ENCODE peak calls at places on chromosome 4, in seven cellular contexts. One of them, this sample, is unnamed.

GRCh38 chr4:173707658-173708415 is 177.8 kb upstream of the HAND2 start:
- DNase-seq in EH: no peak
- DNase-seq in Kasumi-1: no peak
- DNase-seq in amniotic epithelial cell: peak; percentile 80
- DNase-seq in amygdala: no peak
- DNase-seq in stimulated activated CD4-positive, alpha-beta T cell treated with anti-CD3 and anti-CD28 coated beads, Interleukin-1b, Interleukin-23, amount 100 ng/mL, for 24 hours: no peak
- DNase-seq in activated naive CD8-positive, alpha-beta T cell treated with anti-CD3 and anti-CD28 coated beads, Interleukin-2, amount 50 U/mL, for 24 hours: no peak
- DNase-seq in this sample: no peak

GRCh38 chr4:152385551-152385950 is 150.3 kb downstream of the FBXW7 start:
- DNase-seq in stimulated activated CD4-positive, alpha-beta T cell treated with anti-CD3 and anti-CD28 coated beads, Interleukin-1b, Interleukin-23, amount 100 ng/mL, for 24 hours: no peak
- DNase-seq in EH: peak; percentile 26
- DNase-seq in amygdala: no peak
- DNase-seq in activated naive CD8-positive, alpha-beta T cell treated with anti-CD3 and anti-CD28 coated beads, Interleukin-2, amount 50 U/mL, for 24 hours: no peak
- DNase-seq in amniotic epithelial cell: no peak
- DNase-seq in Kasumi-1: peak; percentile 53
- DNase-seq in this sample: no peak

GRCh38 chr4:34516524-34516923 is 1727.8 kb downstream of the ARAP2 start:
- DNase-seq in Kasumi-1: no peak
- DNase-seq in activated naive CD8-positive, alpha-beta T cell treated with anti-CD3 and anti-CD28 coated beads, Interleukin-2, amount 50 U/mL, for 24 hours: no peak
- DNase-seq in amniotic epithelial cell: no peak
- DNase-seq in stimulated activated CD4-positive, alpha-beta T cell treated with anti-CD3 and anti-CD28 coated beads, Interleukin-1b, Interleukin-23, amount 100 ng/mL, for 24 hours: no peak
- DNase-seq in EH: no peak
- DNase-seq in amygdala: no peak
- DNase-seq in this sample: no peak

GRCh38 chr4:70901984-70902576 is at the start of gene MOB1B:
- DNase-seq in activated naive CD8-positive, alpha-beta T cell treated with anti-CD3 and anti-CD28 coated beads, Interleukin-2, amount 50 U/mL, for 24 hours: peak; percentile 86
- DNase-seq in Kasumi-1: peak; percentile 92
- DNase-seq in amygdala: peak; percentile 82
- DNase-seq in stimulated activated CD4-positive, alpha-beta T cell treated with anti-CD3 and anti-CD28 coated beads, Interleukin-1b, Interleukin-23, amount 100 ng/mL, for 24 hours: peak; percentile 64
- DNase-seq in amniotic epithelial cell: peak; percentile 82
- DNase-seq in EH: peak; percentile 90
- DNase-seq in this sample: peak; percentile 96

GRCh38 chr4:137659431-137659830 is 127.1 kb upstream of the PCDH18 start:
- DNase-seq in amniotic epithelial cell: no peak
- DNase-seq in stimulated activated CD4-positive, alpha-beta T cell treated with anti-CD3 and anti-CD28 coated beads, Interleukin-1b, Interleukin-23, amount 100 ng/mL, for 24 hours: no peak
- DNase-seq in amygdala: no peak
- DNase-seq in EH: peak; percentile 90
- DNase-seq in Kasumi-1: no peak
- DNase-seq in activated naive CD8-positive, alpha-beta T cell treated with anti-CD3 and anti-CD28 coated beads, Interleukin-2, amount 50 U/mL, for 24 hours: no peak
- DNase-seq in this sample: no peak

GRCh38 chr4:1659104-1659725 is 24.9 kb downstream of the FAM53A start:
- DNase-seq in Kasumi-1: no peak
- DNase-seq in EH: no peak
- DNase-seq in stimulated activated CD4-positive, alpha-beta T cell treated with anti-CD3 and anti-CD28 coated beads, Interleukin-1b, Interleukin-23, amount 100 ng/mL, for 24 hours: no peak
- DNase-seq in amniotic epithelial cell: no peak
- DNase-seq in amygdala: no peak
- DNase-seq in activated naive CD8-positive, alpha-beta T cell treated with anti-CD3 and anti-CD28 coated beads, Interleukin-2, amount 50 U/mL, for 24 hours: no peak
- DNase-seq in this sample: no peak

GRCh38 chr4:88616275-88616996 is 24.2 kb downstream of the HERC3 start:
- DNase-seq in stimulated activated CD4-positive, alpha-beta T cell treated with anti-CD3 and anti-CD28 coated beads, Interleukin-1b, Interleukin-23, amount 100 ng/mL, for 24 hours: no peak
- DNase-seq in Kasumi-1: no peak
- DNase-seq in amygdala: no peak
- DNase-seq in EH: peak; percentile 95
- DNase-seq in activated naive CD8-positive, alpha-beta T cell treated with anti-CD3 and anti-CD28 coated beads, Interleukin-2, amount 50 U/mL, for 24 hours: no peak
- DNase-seq in amniotic epithelial cell: peak; percentile 93
- DNase-seq in this sample: peak; percentile 58

GRCh38 chr4:113148925-113149324 is 99.5 kb downstream of the ANK2 start:
- DNase-seq in Kasumi-1: no peak
- DNase-seq in EH: no peak
- DNase-seq in activated naive CD8-positive, alpha-beta T cell treated with anti-CD3 and anti-CD28 coated beads, Interleukin-2, amount 50 U/mL, for 24 hours: no peak
- DNase-seq in amniotic epithelial cell: no peak
- DNase-seq in stimulated activated CD4-positive, alpha-beta T cell treated with anti-CD3 and anti-CD28 coated beads, Interleukin-1b, Interleukin-23, amount 100 ng/mL, for 24 hours: no peak
- DNase-seq in amygdala: no peak
- DNase-seq in this sample: no peak

GRCh38 chr4:6366581-6366980 is 96.9 kb downstream of the WFS1 start:
- DNase-seq in activated naive CD8-positive, alpha-beta T cell treated with anti-CD3 and anti-CD28 coated beads, Interleukin-2, amount 50 U/mL, for 24 hours: no peak
- DNase-seq in Kasumi-1: no peak
- DNase-seq in stimulated activated CD4-positive, alpha-beta T cell treated with anti-CD3 and anti-CD28 coated beads, Interleukin-1b, Interleukin-23, amount 100 ng/mL, for 24 hours: no peak
- DNase-seq in amygdala: no peak
- DNase-seq in EH: no peak
- DNase-seq in amniotic epithelial cell: no peak
- DNase-seq in this sample: no peak

GRCh38 chr4:2042207-2042946 is 16.8 kb upstream of the NAT8L start:
- DNase-seq in amniotic epithelial cell: no peak
- DNase-seq in stimulated activated CD4-positive, alpha-beta T cell treated with anti-CD3 and anti-CD28 coated beads, Interleukin-1b, Interleukin-23, amount 100 ng/mL, for 24 hours: no peak
- DNase-seq in amygdala: peak; percentile 53
- DNase-seq in Kasumi-1: no peak
- DNase-seq in EH: peak; percentile 39
- DNase-seq in activated naive CD8-positive, alpha-beta T cell treated with anti-CD3 and anti-CD28 coated beads, Interleukin-2, amount 50 U/mL, for 24 hours: peak; percentile 42
- DNase-seq in this sample: no peak

GRCh38 chr4:186599483-186599882 is 44.1 kb upstream of the MTNR1A start:
- DNase-seq in Kasumi-1: no peak
- DNase-seq in amniotic epithelial cell: no peak
- DNase-seq in stimulated activated CD4-positive, alpha-beta T cell treated with anti-CD3 and anti-CD28 coated beads, Interleukin-1b, Interleukin-23, amount 100 ng/mL, for 24 hours: no peak
- DNase-seq in activated naive CD8-positive, alpha-beta T cell treated with anti-CD3 and anti-CD28 coated beads, Interleukin-2, amount 50 U/mL, for 24 hours: no peak
- DNase-seq in amygdala: no peak
- DNase-seq in EH: no peak
- DNase-seq in this sample: no peak

GRCh38 chr4:103645991-103646390 is 73.8 kb downstream of the TACR3 start:
- DNase-seq in amygdala: no peak
- DNase-seq in activated naive CD8-positive, alpha-beta T cell treated with anti-CD3 and anti-CD28 coated beads, Interleukin-2, amount 50 U/mL, for 24 hours: no peak
- DNase-seq in stimulated activated CD4-positive, alpha-beta T cell treated with anti-CD3 and anti-CD28 coated beads, Interleukin-1b, Interleukin-23, amount 100 ng/mL, for 24 hours: no peak
- DNase-seq in amniotic epithelial cell: no peak
- DNase-seq in Kasumi-1: no peak
- DNase-seq in EH: no peak
- DNase-seq in this sample: no peak

GRCh38 chr4:18155062-18156041 is 133.8 kb upstream of the LCORL start:
- DNase-seq in EH: no peak
- DNase-seq in Kasumi-1: no peak
- DNase-seq in activated naive CD8-positive, alpha-beta T cell treated with anti-CD3 and anti-CD28 coated beads, Interleukin-2, amount 50 U/mL, for 24 hours: no peak
- DNase-seq in stimulated activated CD4-positive, alpha-beta T cell treated with anti-CD3 and anti-CD28 coated beads, Interleukin-1b, Interleukin-23, amount 100 ng/mL, for 24 hours: no peak
- DNase-seq in amygdala: no peak
- DNase-seq in amniotic epithelial cell: no peak
- DNase-seq in this sample: no peak

This sample was measured in lower leg skin.